ENCODE peak calls at places on chromosomes 13 and 19, in five cellular contexts. V, M, I, J and K are unnamed samples.

GRCh38 chr19:51701468-51702100 is 8.5 kb downstream of the SPACA6 start:
- DNase-seq in V (no peak), M (no peak), I (no peak), J (no peak), K (no peak)

GRCh38 chr19:35533201-35533821 is at the start of gene GAPDHS:
- DNase-seq in V (no peak), M (no peak), I (no peak), J (no peak), K (no peak)

GRCh38 chr19:8355631-8356402 is 8.1 kb upstream of the ANGPTL4 start:
- DNase-seq in V (no peak), M (peak; percentile 98), I (no peak), J (no peak), K (no peak)

GRCh38 chr19:40603071-40603718 is 2.0 kb downstream of the LTBP4 start:
- DNase-seq in V (no peak), M (peak; percentile 66), I (no peak), J (peak; percentile 54), K (no peak)

GRCh38 chr13:100068532-100068931 is 20.4 kb upstream of the PCCA start:
- DNase-seq in V (no peak), M (no peak), I (no peak), J (no peak), K (no peak)

GRCh38 chr13:27783111-27783510 is 9.2 kb upstream of the GSX1 start:
- DNase-seq in V (no peak), M (peak; percentile 56), I (no peak), J (no peak), K (no peak)

GRCh38 chr19:41309225-41310030 is 544 bp upstream of the CCDC97 start:
- DNase-seq in V (no peak), M (no peak), I (no peak), J (no peak), K (no peak)

GRCh38 chr19:40213251-40213793 is 4.9 kb downstream of the TTC9B start:
- DNase-seq in V (no peak), M (no peak), I (no peak), J (no peak), K (no peak)

GRCh38 chr19:19051478-19052213 is 12.1 kb upstream of the SLC25A42 start:
- DNase-seq in V (no peak), M (no peak), I (no peak), J (no peak), K (no peak)

GRCh38 chr13:110907301-110907700 is 7.6 kb downstream of the ANKRD10 start:
- DNase-seq in V (no peak), M (no peak), I (no peak), J (no peak), K (no peak)

GRCh38 chr13:40503026-40503425 is 163.4 kb downstream of the FOXO1 start:
- DNase-seq in V (no peak), M (peak; percentile 33), I (no peak), J (no peak), K (no peak)

GRCh38 chr19:28960986-28961705 is 251.8 kb downstream of the UQCRFS1 start:
- DNase-seq in V (no peak), M (peak; percentile 47), I (no peak), J (no peak), K (no peak)

GRCh38 chr19:37963190-37963947 is 56.4 kb downstream of the SIPA1L3 start:
- DNase-seq in V (no peak), M (peak; percentile 43), I (no peak), J (no peak), K (no peak)